ENCODE peak calls at places on chromosomes 1 and 21, in ten cellular contexts. D, W, Z, X, H, F, R, L, B and K are unnamed samples.

GRCh38 chr1:114695430-114696093 is at the start of gene AMPD1:
- DNase-seq in X (no peak), Z (no peak), B (no peak), D (no peak), H (no peak), W (no peak), F (no peak), R (no peak), L (no peak), K (no peak)

GRCh38 chr1:102097451-102097850 is 100.7 kb upstream of the OLFM3 start:
- DNase-seq in H (no peak), L (no peak), R (no peak), Z (no peak), D (no peak), X (no peak), B (no peak), F (no peak), W (no peak), K (peak)

GRCh38 chr1:151222130-151222529 is 23.8 kb downstream of the PIP5K1A start:
- DNase-seq in B (no peak), W (no peak), Z (no peak), R (no peak), L (no peak), H (no peak), F (no peak), D (no peak), X (no peak), K (no peak)

GRCh38 chr21:36727886-36728285 is 29.0 kb downstream of the SIM2 start:
- DNase-seq in Z (no peak), B (no peak), X (no peak), H (no peak), W (no peak), D (no peak), R (no peak), F (no peak), L (peak), K (no peak)

GRCh38 chr1:26799479-26800133 is 11.9 kb downstream of the PIGV start:
- DNase-seq in Z (peak), D (no peak), L (no peak), W (peak), H (peak), F (no peak), X (no peak), R (peak), B (peak), K (peak)

GRCh38 chr1:159532922-159533321 is 2.9 kb downstream of the OR10J5 start:
- DNase-seq in L (no peak), D (no peak), F (no peak), H (no peak), X (no peak), W (no peak), R (no peak), B (no peak), Z (no peak), K (no peak)

GRCh38 chr1:154170547-154171221 is 15.8 kb upstream of the NUP210L start:
- DNase-seq in L (no peak), R (no peak), Z (no peak), B (no peak), W (no peak), D (no peak), F (no peak), H (no peak), X (no peak), K (no peak)

GRCh38 chr1:5311634-5312298 is 657.4 kb downstream of the AJAP1 start:
- DNase-seq in L (no peak), R (no peak), X (no peak), D (no peak), B (no peak), Z (no peak), H (no peak), F (no peak), W (no peak), K (no peak)

GRCh38 chr1:145877923-145878486 is 7.7 kb downstream of the ANKRD35 start:
- DNase-seq in L (no peak), W (no peak), H (no peak), D (no peak), B (peak), X (no peak), R (no peak), F (no peak), Z (no peak), K (no peak)

GRCh38 chr1:90133133-90133532 is 138.2 kb downstream of the ZNF326 start:
- DNase-seq in H (no peak), R (no peak), B (no peak), X (peak), W (peak), D (no peak), Z (no peak), L (no peak), F (no peak), K (no peak)

GRCh38 chr1:162538815-162539431 is 22.6 kb upstream of the UAP1 start:
- DNase-seq in F (no peak), D (no peak), W (peak), H (peak), L (no peak), R (no peak), B (no peak), Z (no peak), X (peak), K (no peak)

GRCh38 chr1:162541619-162542141 is 19.8 kb upstream of the UAP1 start:
- DNase-seq in F (no peak), X (no peak), H (peak), Z (no peak), R (no peak), D (peak), B (peak), W (peak), L (no peak), K (no peak)

GRCh38 chr1:162537216-162537615 is 24.3 kb upstream of the UAP1 start:
- DNase-seq in H (no peak), X (no peak), B (no peak), F (no peak), Z (no peak), W (no peak), R (no peak), L (no peak), D (no peak), K (no peak)

GRCh38 chr1:162535501-162535900 is 26.0 kb upstream of the UAP1 start:
- DNase-seq in R (no peak), X (no peak), Z (no peak), D (no peak), F (no peak), L (no peak), H (no peak), B (no peak), W (no peak), K (no peak)

GRCh38 chr1:162536511-162536910 is 25.0 kb upstream of the UAP1 start:
- DNase-seq in H (peak), B (no peak), F (no peak), R (no peak), L (no peak), D (no peak), W (no peak), X (no peak), Z (no peak), K (no peak)
- TF ChIP-seq POLR2A in H (no peak), B (no peak), F (no peak), R (no peak), L (no peak), D (no peak), W (no peak), X (no peak), Z (no peak), K (no peak)

GRCh38 chr1:13430495-13430894 is 20.2 kb downstream of the PRAMEF20 start:
- DNase-seq in L (no peak), B (no peak), F (no peak), D (no peak), R (no peak), X (no peak), Z (no peak), W (no peak), H (no peak), K (no peak)

GRCh38 chr1:13432251-13432650 is 22.0 kb downstream of the PRAMEF20 start:
- DNase-seq in B (no peak), F (no peak), W (no peak), H (no peak), L (no peak), R (no peak), X (no peak), Z (no peak), D (no peak), K (no peak)

DNA sequence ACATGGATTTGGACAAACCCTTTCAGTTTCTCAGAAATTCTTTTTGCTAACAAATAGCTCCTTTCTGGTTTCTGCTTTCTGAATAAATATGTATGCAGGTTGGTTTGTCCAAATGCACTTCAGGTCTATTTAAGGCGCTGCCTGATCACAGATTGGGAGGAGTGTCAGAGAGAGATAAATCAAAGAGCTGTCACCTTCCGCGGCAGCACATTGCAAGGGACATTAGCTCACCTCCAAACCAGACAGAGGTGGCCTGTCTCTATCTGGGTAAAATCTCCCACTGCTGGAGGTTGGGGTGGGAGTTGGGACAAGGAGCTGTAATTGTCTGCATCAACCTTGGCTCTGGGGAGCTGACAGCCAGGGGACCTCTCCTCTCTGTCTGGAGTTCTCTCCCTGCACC is 25.2 kb downstream of the PRAMEF20 start:
- DNase-seq in H (no peak), Z (no peak), W (no peak), L (no peak), B (no peak), R (no peak), X (no peak), D (no peak), F (no peak), K (no peak)
- TF ChIP-seq POLR2A in H (no peak), Z (no peak), W (no peak), L (no peak), B (no peak), R (no peak), X (no peak), D (no peak), F (no peak), K (no peak)

GRCh38 chr1:167924102-167924501 is 10.2 kb upstream of the ADCY10 start:
- DNase-seq in B (no peak), R (no peak), X (no peak), W (no peak), D (no peak), Z (no peak), L (no peak), F (no peak), H (no peak), K (no peak)
- TF ChIP-seq POLR2A in B (no peak), R (no peak), X (no peak), W (no peak), D (no peak), Z (no peak), L (no peak), F (no peak), H (no peak), K (no peak)

GRCh38 chr1:15758953-15759661 is 512 bp downstream of the FBLIM1 start:
- DNase-seq in F (no peak), Z (no peak), R (no peak), D (no peak), W (no peak), B (peak), X (no peak), L (peak), H (no peak), K (no peak)
- TF ChIP-seq POLR2A in F (no peak), Z (no peak), R (no peak), D (no peak), W (no peak), B (no peak), X (no peak), L (no peak), H (no peak), K (no peak)

DNA sequence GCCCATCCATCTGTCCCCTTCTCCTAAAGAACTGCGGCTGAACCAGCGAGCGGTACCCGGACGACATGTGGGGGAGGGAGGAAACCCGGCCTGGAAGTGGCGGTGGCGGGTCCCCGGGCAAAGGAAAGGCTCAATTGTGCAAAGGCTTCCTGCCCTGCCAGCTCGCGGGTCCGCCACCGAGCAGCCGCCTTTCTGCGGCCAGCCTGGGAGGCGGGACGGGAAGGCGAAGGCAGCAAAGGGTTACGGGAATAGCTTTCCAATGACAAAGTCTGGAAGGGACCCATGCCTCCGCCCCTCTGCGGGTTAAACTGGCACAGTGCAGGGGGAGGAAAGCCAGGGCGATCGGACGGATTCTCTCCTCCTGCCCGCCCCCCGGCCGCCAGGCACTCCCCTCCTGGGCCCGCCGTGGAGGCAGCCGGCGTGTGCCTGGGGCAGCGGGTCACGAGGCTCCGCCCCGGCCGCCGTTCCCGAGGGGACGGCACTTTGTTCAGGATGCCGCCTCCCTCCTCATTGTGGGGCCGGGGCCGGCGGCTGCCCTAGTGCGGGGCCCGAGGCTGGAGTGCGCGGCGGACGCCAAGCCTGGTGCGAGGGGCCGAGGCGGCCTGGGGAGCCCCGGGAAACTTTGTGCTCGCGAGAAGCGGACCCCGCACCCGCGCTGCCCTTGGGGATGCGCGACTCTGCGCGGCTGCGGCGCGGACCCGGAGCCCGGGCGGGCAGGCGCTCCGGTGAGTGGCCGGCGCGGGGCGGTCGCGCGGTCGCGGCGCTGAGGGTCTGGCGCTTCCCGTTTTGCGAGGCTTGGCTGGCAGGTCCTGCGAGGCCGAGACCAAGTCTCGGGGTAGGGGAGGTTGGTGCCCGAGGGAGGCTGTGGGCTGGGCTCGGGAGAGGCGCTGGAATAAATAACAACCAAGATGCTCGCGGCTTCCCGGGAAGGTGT is at the start of gene NAV1:
- DNase-seq in Z (peak), X (no peak), F (no peak), D (peak), B (peak), L (peak), R (no peak), H (peak), W (no peak), K (peak)
- TF ChIP-seq POLR2A in Z (no peak), X (no peak), F (no peak), D (peak), B (peak), L (no peak), R (peak), H (peak), W (no peak), K (no peak)

DNA sequence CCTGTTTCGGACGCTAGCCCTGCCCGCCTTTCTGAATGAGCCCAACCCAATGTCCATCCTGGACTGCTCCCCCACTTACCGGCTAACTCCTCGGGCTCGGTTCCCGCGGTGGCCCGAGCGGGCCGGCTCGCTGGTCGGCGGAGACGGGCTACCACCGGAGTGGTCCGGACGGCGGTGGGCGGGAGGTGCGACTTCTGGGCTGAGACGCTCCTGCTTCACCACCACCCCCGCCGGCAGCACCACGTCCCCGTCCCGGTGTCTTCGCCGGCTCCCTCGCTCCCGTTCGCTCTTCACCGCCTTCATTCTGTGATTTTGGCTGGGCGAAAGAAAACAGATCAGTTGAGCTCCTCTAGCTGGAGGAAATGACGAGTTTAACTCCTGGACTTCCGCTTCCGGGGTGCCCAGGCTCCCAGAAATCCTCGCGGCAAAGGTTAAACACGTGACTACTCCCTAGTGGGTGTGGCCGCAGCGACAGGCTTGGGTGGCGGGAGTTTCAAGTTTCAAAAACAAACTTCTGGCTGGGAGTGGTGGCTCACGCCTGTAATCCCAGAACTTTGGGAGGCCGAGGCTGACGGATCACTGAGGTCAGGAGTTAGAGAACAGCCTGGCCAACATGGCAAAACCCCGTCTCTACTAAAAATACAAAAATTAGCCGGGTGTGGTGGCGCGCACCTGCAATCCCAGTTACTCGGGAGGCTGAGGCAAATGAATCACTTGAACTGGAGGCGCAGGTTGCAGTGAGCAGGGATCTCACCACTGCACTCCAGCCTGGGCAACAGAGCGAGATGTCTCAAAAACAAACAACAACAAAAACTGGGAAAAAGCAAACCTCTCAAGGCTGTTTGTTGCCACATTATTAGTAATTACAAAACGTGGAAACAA is at the start of gene SNIP1:
- DNase-seq in H (peak), F (peak), Z (peak), X (peak), R (peak), L (peak), D (peak), W (peak), B (peak), K (peak)
- TF ChIP-seq POLR2A in H (no peak), F (peak), Z (no peak), X (peak), R (no peak), L (no peak), D (peak), W (peak), B (peak), K (peak)

DNA sequence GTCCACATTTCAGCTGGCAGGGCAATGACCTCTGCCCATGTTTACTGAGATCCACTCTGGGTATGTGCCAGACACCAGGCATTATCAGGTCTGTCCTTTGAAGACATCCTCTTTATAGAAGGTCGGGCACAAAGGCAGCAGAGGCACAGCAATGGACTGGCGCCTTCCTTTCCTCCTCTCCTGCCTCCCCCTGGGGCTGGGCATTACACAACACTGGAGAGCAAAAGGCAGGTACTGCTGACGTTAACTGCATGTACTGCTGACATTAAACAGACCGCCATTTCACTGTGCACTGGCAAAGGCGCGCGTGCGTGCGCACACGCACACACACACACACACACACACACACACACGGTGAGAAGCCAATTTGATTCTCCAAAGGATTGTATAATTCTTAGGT is 2.0 kb upstream of the UBXN10 start:
- DNase-seq in D (no peak), L (no peak), X (peak), H (no peak), Z (no peak), R (no peak), B (no peak), W (no peak), F (no peak), K (no peak)
- TF ChIP-seq POLR2A in D (no peak), L (no peak), X (no peak), H (no peak), Z (no peak), R (no peak), B (no peak), W (no peak), F (no peak), K (no peak)